ENCODE peak calls at places on chromosomes 3 and 15, in eight cellular contexts. K is gastrocnemius medialis, B is transverse colon, U is adipocyte, O is adrenal gland, Z is body of pancreas, S is fibroblast of lung, W is endodermal cell. C is an unnamed sample. For H3K4me1, the result is how much of the 10 kb centered on the place peaks cover.

GRCh38 chr3:122977645-122978466 is 49.7 kb downstream of the SEMA5B start:
- DNase-seq in K (no peak), B (no peak), U (peak), O (no peak), Z (peak), S (peak), W (peak), C (peak)

GRCh38 chr3:414063-414462 is 217.5 kb downstream of the CHL1 start:
- DNase-seq in K (no peak), B (no peak), U (peak), O (no peak), Z (no peak), S (peak), W (no peak), C (no peak)

GRCh38 chr15:68413363-68414255 is 18.4 kb downstream of the ITGA11 start:
- DNase-seq in K (peak), B (no peak), U (no peak), O (no peak), Z (no peak), S (no peak), W (peak), C (peak)

GRCh38 chr3:100425321-100425720 is 24.0 kb downstream of the LNP1 start:
- DNase-seq in K (no peak), B (no peak), U (no peak), O (no peak), Z (no peak), S (no peak), W (no peak), C (no peak)

GRCh38 chr3:46521096-46521495 is 23.3 kb downstream of the RTP3 start:
- DNase-seq in K (no peak), B (no peak), U (no peak), O (no peak), Z (no peak), S (no peak), W (no peak), C (no peak)

GRCh38 chr3:107064445-107065060 is 312.7 kb upstream of the CCDC54 start:
- DNase-seq in K (peak), B (peak), U (peak), O (peak), Z (peak), S (peak), W (peak), C (peak)

GRCh38 chr15:65930134-65930533 is 60.8 kb downstream of the RAB11A start:
- DNase-seq in K (no peak), B (no peak), U (no peak), O (no peak), Z (no peak), S (no peak), W (no peak), C (no peak)

GRCh38 chr3:134525293-134525692 is 39.4 kb downstream of the CEP63 start:
- DNase-seq in K (no peak), B (no peak), U (no peak), O (no peak), Z (no peak), S (no peak), W (no peak), C (no peak)

GRCh38 chr3:56610669-56611335 is 53.8 kb downstream of the CCDC66 start:
- DNase-seq in K (no peak), B (peak), U (no peak), O (no peak), Z (no peak), S (no peak), W (no peak), C (peak)

GRCh38 chr3:167992384-167992783 is 103.3 kb downstream of the GOLIM4 start:
- DNase-seq in K (no peak), B (peak), U (no peak), O (no peak), Z (no peak), S (no peak), W (no peak), C (no peak)

GRCh38 chr15:52208306-52208946 is 17.2 kb upstream of the GNB5 start:
- DNase-seq in K (peak), B (peak), U (peak), O (peak), Z (peak), S (peak), W (peak), C (no peak)

GRCh38 chr15:63085289-63085688 is 36.4 kb upstream of the LACTB start:
- DNase-seq in K (no peak), B (no peak), U (no peak), O (no peak), Z (no peak), S (no peak), W (no peak), C (no peak)

GRCh38 chr15:63084806-63085205 is 36.9 kb upstream of the LACTB start:
- DNase-seq in K (no peak), B (no peak), U (no peak), O (no peak), Z (no peak), S (no peak), W (no peak), C (no peak)

GRCh38 chr15:63082366-63082765 is 39.3 kb upstream of the LACTB start:
- DNase-seq in K (no peak), B (no peak), U (no peak), O (no peak), Z (no peak), S (no peak), W (no peak), C (no peak)

GRCh38 chr15:63083541-63083940 is 38.1 kb upstream of the LACTB start:
- DNase-seq in K (no peak), B (no peak), U (no peak), O (no peak), Z (no peak), S (no peak), W (peak), C (no peak)

DNA sequence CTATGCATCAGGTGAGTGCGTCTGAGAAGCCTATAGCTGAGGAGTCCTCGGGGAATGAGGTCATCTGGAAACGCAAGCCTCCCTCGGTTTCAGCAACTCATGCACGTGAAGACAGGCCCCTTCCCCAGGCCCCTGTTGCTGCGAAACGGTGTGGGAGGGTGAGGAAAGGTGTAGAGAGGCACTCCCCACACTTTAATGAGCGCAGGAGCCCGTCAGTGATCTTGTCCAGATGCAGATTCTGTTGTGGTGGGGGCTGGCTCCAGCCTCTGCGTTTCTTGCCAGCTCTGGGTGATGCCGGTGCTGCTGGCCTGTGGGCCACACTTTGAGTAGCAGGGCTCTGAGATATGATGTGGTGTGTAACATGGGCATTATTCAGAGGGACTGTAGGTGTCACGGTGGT is 38.6 kb upstream of the LACTB start:
- DNase-seq in K (no peak), B (peak), U (no peak), O (no peak), Z (no peak), S (no peak), W (peak), C (no peak)
- H3K4me1 ChIP-seq in K (under half), B (under half), U (under half), O (under half), Z (under half), S (under half), W (under half), C (under half)

DNA sequence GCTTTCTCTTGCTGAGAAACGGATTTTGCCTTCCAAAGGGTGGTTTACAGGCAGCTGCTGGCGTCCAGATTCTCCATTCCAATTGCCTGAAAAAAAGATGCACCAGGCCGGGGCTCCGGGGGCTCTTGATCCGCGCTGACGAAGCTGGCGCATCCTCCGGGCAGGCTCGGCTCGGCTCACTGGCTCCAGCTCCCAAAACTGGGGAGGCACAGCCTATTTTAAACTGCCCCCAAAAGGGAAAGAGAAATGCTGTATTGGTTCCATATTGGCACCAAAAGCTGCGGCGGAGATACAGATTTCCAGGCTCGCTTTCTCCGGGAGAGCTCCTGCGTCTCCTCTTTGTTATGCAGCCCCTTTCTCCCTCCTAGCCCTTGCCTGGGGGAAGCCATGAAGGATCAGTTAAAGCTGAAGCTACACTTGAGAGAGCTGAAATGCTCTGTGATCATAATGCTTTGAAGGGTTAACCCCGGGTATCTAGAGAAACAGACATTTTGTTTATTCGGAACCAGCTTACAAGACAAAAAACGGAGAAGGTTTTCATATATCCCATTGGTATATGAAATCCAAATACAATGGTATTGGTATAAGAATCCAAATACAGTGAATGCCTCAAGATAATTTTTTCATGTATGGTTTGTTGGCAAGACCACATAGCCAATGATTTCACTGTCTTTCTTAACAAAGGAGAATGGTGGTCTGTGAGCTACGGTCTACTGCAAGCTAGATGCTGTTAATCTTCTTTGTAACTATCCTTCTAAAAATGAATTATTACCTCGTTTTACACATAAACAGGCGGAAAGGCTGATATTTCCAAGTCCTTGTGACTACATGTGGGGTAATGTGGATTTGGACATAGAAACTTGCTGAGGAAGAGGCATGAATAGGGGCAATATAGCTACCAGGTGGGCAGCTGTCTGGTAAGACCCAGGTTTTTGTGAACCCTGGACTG is 704 bp downstream of the CD200 start:
- DNase-seq in K (no peak), B (no peak), U (peak), O (no peak), Z (no peak), S (peak), W (peak), C (no peak)
- H3K4me1 ChIP-seq in K (under half), B (under half), U (under half), O (under half), Z (under half), S (under half), W (under half), C (under half)

GRCh38 chr15:92614791-92615785 is 40.5 kb downstream of the FAM174B start:
- DNase-seq in K (peak), B (no peak), U (no peak), O (no peak), Z (peak), S (no peak), W (peak), C (no peak)

GRCh38 chr15:92612891-92613290 is 42.7 kb downstream of the FAM174B start:
- DNase-seq in K (no peak), B (no peak), U (no peak), O (no peak), Z (peak), S (no peak), W (no peak), C (no peak)

GRCh38 chr15:92611995-92612745 is 43.4 kb downstream of the FAM174B start:
- DNase-seq in K (no peak), B (no peak), U (no peak), O (no peak), Z (peak), S (peak), W (no peak), C (no peak)

GRCh38 chr15:92614301-92614700 is 41.3 kb downstream of the FAM174B start:
- DNase-seq in K (peak), B (no peak), U (no peak), O (no peak), Z (peak), S (no peak), W (no peak), C (no peak)

DNA sequence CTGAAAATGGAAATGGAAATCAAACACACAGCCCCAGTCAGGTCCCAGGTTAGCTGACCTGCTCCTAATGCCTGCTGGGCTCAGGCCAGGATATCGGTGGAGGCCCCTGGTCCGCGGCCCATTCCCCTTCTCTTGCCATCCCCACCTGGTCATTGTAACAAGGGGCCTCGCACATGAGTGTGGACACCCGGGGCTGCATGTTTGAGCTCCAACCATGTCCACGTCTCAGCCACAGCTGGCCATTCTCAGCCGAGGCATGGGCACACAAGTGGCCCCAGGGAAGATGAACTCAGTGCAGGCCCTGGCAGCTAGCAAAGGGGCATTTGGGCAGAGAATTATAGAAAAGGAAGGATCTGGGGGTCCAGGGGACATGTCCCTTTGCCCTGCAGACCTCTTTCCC is 41.7 kb downstream of the FAM174B start:
- DNase-seq in K (no peak), B (no peak), U (no peak), O (no peak), Z (peak), S (no peak), W (no peak), C (no peak)
- H3K4me1 ChIP-seq in K (under half), B (under half), U (under half), O (under half), Z (half or more), S (under half), W (under half), C (under half)

GRCh38 chr15:74545061-74545460 is 4.0 kb downstream of the ARID3B start:
- DNase-seq in K (no peak), B (no peak), U (no peak), O (no peak), Z (no peak), S (no peak), W (no peak), C (no peak)
- H3K4me1 ChIP-seq in K (under half), B (half or more), U (half or more), O (under half), Z (under half), S (under half), W (under half), C (under half)

GRCh38 chr15:41284425-41285177 is 47.8 kb downstream of the OIP5 start:
- DNase-seq in K (peak), B (no peak), U (peak), O (peak), Z (peak), S (peak), W (no peak), C (no peak)

GRCh38 chr15:41288464-41288863 is 43.9 kb downstream of the OIP5 start:
- DNase-seq in K (no peak), B (no peak), U (no peak), O (no peak), Z (no peak), S (no peak), W (no peak), C (no peak)

GRCh38 chr15:41283653-41284424 is 48.6 kb downstream of the OIP5 start:
- DNase-seq in K (peak), B (peak), U (peak), O (peak), Z (peak), S (peak), W (peak), C (peak)

GRCh38 chr15:41285285-41285684 is 47.1 kb downstream of the OIP5 start:
- DNase-seq in K (no peak), B (no peak), U (no peak), O (no peak), Z (no peak), S (no peak), W (peak), C (no peak)

GRCh38 chr15:41286665-41287333 is 45.6 kb downstream of the OIP5 start:
- DNase-seq in K (no peak), B (no peak), U (peak), O (no peak), Z (no peak), S (peak), W (no peak), C (no peak)
- H3K4me1 ChIP-seq in K (under half), B (under half), U (under half), O (under half), Z (under half), S (under half), W (under half), C (under half)

GRCh38 chr3:12982619-12983101 is 90.6 kb downstream of the IQSEC1 start:
- DNase-seq in K (no peak), B (no peak), U (no peak), O (no peak), Z (no peak), S (no peak), W (peak), C (no peak)
- H3K4me1 ChIP-seq in K (under half), B (under half), U (under half), O (under half), Z (under half), S (under half), W (under half), C (under half)

GRCh38 chr3:42728056-42728455 is 25.5 kb upstream of the HHATL start:
- DNase-seq in K (peak), B (no peak), U (no peak), O (no peak), Z (no peak), S (no peak), W (no peak), C (peak)
- H3K4me1 ChIP-seq in K (under half), B (under half), U (under half), O (under half), Z (under half), S (under half), W (under half), C (under half)

DNA sequence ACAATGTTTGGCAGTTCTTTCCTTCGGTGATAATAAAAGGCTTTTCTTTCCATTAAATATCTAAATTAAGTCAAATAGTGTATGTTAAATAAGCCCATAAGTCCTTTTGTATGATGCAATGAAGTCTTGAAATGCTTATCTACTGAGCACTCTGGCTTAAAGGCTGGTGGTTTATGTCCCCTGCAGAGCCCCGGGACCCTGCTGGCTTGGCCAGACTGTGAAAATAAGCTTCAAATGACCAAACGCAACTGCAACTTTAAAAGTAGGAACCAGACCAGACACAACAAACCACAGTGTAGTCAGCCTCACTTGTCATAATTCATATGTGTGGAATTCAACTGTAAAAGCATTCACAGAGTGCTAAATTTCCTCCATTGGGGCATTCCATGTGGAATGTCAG is 72.5 kb downstream of the FOXP1 start:
- DNase-seq in K (no peak), B (no peak), U (peak), O (no peak), Z (no peak), S (peak), W (peak), C (no peak)
- H3K4me1 ChIP-seq in K (under half), B (under half), U (under half), O (under half), Z (under half), S (under half), W (under half), C (under half)

DNA sequence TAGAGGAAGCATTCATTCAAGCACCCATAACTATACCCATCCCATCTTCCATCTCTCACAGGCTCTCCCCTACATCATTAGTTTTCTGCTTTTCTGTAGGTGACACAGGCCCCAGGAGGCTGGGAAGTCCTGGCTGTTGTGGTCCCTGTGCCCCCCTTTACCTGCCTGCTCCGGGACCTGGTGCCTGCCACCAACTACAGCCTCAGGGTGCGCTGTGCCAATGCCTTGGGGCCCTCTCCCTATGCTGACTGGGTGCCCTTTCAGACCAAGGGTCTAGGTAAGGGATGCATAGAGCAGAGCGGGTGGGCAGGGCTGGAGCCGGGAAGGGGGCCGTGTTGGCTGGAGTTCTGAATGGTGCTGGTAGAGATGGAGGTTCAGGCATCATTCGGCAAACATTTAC is 8.2 kb downstream of the TYRO3 start:
- DNase-seq in K (no peak), B (no peak), U (no peak), O (no peak), Z (no peak), S (no peak), W (no peak), C (no peak)
- H3K4me1 ChIP-seq in K (under half), B (under half), U (under half), O (under half), Z (under half), S (under half), W (under half), C (under half)